ENCODE peak calls at places on chromosomes 6 and 20, in six cellular contexts. One of them, this sample, is unnamed.

GRCh38 chr6:162625846-162626540 is 101.6 kb downstream of the PRKN start:
- DNase-seq in OCI-LY7: no peak
- DNase-seq in MM.1S: no peak
- DNase-seq in mammary epithelial cell: no peak
- DNase-seq in GM12878: no peak
- DNase-seq in endothelial cell of umbilical vein: no peak
- DNase-seq in this sample: peak; percentile 16

GRCh38 chr6:79134699-79135474 is 56.8 kb upstream of the PHIP start:
- DNase-seq in OCI-LY7: no peak
- DNase-seq in mammary epithelial cell: peak; percentile 38
- DNase-seq in GM12878: no peak
- DNase-seq in MM.1S: no peak
- DNase-seq in endothelial cell of umbilical vein: no peak
- DNase-seq in this sample: no peak

GRCh38 chr6:24403501-24403824 is 727 bp downstream of the MRS2 start:
- DNase-seq in mammary epithelial cell: peak; percentile 4
- DNase-seq in MM.1S: no peak
- DNase-seq in GM12878: no peak
- DNase-seq in endothelial cell of umbilical vein: no peak
- DNase-seq in OCI-LY7: no peak
- DNase-seq in this sample: no peak

GRCh38 chr6:45574013-45574412 is 196.3 kb upstream of the SUPT3H start:
- DNase-seq in OCI-LY7: no peak
- DNase-seq in MM.1S: no peak
- DNase-seq in mammary epithelial cell: no peak
- DNase-seq in GM12878: no peak
- DNase-seq in endothelial cell of umbilical vein: no peak
- DNase-seq in this sample: no peak

GRCh38 chr20:33709398-33709797 is 10.7 kb downstream of the PXMP4 start:
- DNase-seq in GM12878: no peak
- DNase-seq in OCI-LY7: no peak
- DNase-seq in MM.1S: no peak
- DNase-seq in mammary epithelial cell: no peak
- DNase-seq in endothelial cell of umbilical vein: no peak
- DNase-seq in this sample: no peak

GRCh38 chr20:3077618-3078134 is 6.3 kb downstream of the OXT start:
- DNase-seq in GM12878: no peak
- DNase-seq in mammary epithelial cell: peak; percentile 69
- DNase-seq in OCI-LY7: no peak
- DNase-seq in MM.1S: no peak
- DNase-seq in endothelial cell of umbilical vein: no peak
- DNase-seq in this sample: no peak

GRCh38 chr6:71391126-71391525 is 102.5 kb downstream of the OGFRL1 start:
- DNase-seq in mammary epithelial cell: no peak
- DNase-seq in MM.1S: no peak
- DNase-seq in endothelial cell of umbilical vein: no peak
- DNase-seq in OCI-LY7: no peak
- DNase-seq in GM12878: no peak
- DNase-seq in this sample: no peak

GRCh38 chr6:164108869-164109769 is 694.6 kb downstream of the QKI start:
- DNase-seq in mammary epithelial cell: no peak
- DNase-seq in GM12878: no peak
- DNase-seq in OCI-LY7: no peak
- DNase-seq in endothelial cell of umbilical vein: peak; percentile 17
- DNase-seq in MM.1S: no peak
- DNase-seq in this sample: peak; percentile 75

GRCh38 chr20:57392512-57393271 is 1.5 kb downstream of the RBM38 start:
- DNase-seq in mammary epithelial cell: no peak
- DNase-seq in GM12878: no peak
- DNase-seq in OCI-LY7: peak; percentile 67
- DNase-seq in endothelial cell of umbilical vein: no peak
- DNase-seq in MM.1S: peak; percentile 90
- DNase-seq in this sample: no peak

GRCh38 chr6:137043710-137044365 is 927 bp downstream of the IL20RA start:
- DNase-seq in GM12878: no peak
- DNase-seq in MM.1S: peak; percentile 39
- DNase-seq in endothelial cell of umbilical vein: peak; percentile 39
- DNase-seq in mammary epithelial cell: peak; percentile 28
- DNase-seq in OCI-LY7: no peak
- DNase-seq in this sample: peak; percentile 48

GRCh38 chr6:87261534-87261933 is 60.9 kb upstream of the SMIM8 start:
- DNase-seq in endothelial cell of umbilical vein: no peak
- DNase-seq in GM12878: no peak
- DNase-seq in mammary epithelial cell: no peak
- DNase-seq in OCI-LY7: no peak
- DNase-seq in MM.1S: no peak
- DNase-seq in this sample: no peak

GRCh38 chr6:2743280-2744205 is 7.2 kb downstream of the MYLK4 start:
- DNase-seq in OCI-LY7: no peak
- DNase-seq in endothelial cell of umbilical vein: no peak
- DNase-seq in MM.1S: no peak
- DNase-seq in mammary epithelial cell: no peak
- DNase-seq in GM12878: no peak
- DNase-seq in this sample: no peak

GRCh38 chr20:44054849-44055248 is 132.1 kb downstream of the JPH2 start:
- DNase-seq in mammary epithelial cell: no peak
- DNase-seq in OCI-LY7: no peak
- DNase-seq in GM12878: no peak
- DNase-seq in endothelial cell of umbilical vein: no peak
- DNase-seq in MM.1S: no peak
- DNase-seq in this sample: no peak

GRCh38 chr6:169324661-169325459 is 71.2 kb upstream of the THBS2 start:
- DNase-seq in MM.1S: no peak
- DNase-seq in endothelial cell of umbilical vein: no peak
- DNase-seq in OCI-LY7: no peak
- DNase-seq in mammary epithelial cell: no peak
- DNase-seq in GM12878: no peak
- DNase-seq in this sample: no peak

GRCh38 chr20:9508240-9508661 is 6.1 kb upstream of the LAMP5 start:
- DNase-seq in mammary epithelial cell: no peak
- DNase-seq in GM12878: no peak
- DNase-seq in endothelial cell of umbilical vein: no peak
- DNase-seq in MM.1S: no peak
- DNase-seq in OCI-LY7: no peak
- DNase-seq in this sample: no peak

GRCh38 chr6:33091957-33092356 is 16.2 kb downstream of the HLA-DPB1 start:
- DNase-seq in GM12878: no peak
- DNase-seq in endothelial cell of umbilical vein: no peak
- DNase-seq in MM.1S: peak; percentile 46
- DNase-seq in OCI-LY7: peak; percentile 70
- DNase-seq in mammary epithelial cell: no peak
- DNase-seq in this sample: no peak

GRCh38 chr6:36418558-36418957 is 24.1 kb downstream of the PXT1 start:
- DNase-seq in endothelial cell of umbilical vein: no peak
- DNase-seq in mammary epithelial cell: peak; percentile 47
- DNase-seq in GM12878: no peak
- DNase-seq in MM.1S: no peak
- DNase-seq in OCI-LY7: no peak
- DNase-seq in this sample: no peak

GRCh38 chr6:132491881-132492280 is 21.0 kb downstream of the STX7 start:
- DNase-seq in endothelial cell of umbilical vein: no peak
- DNase-seq in MM.1S: no peak
- DNase-seq in OCI-LY7: no peak
- DNase-seq in mammary epithelial cell: no peak
- DNase-seq in GM12878: no peak
- DNase-seq in this sample: no peak

GRCh38 chr6:109420751-109421150 is 19.7 kb downstream of the PPIL6 start:
- DNase-seq in endothelial cell of umbilical vein: no peak
- DNase-seq in OCI-LY7: no peak
- DNase-seq in GM12878: no peak
- DNase-seq in mammary epithelial cell: peak; percentile 30
- DNase-seq in MM.1S: no peak
- DNase-seq in this sample: no peak

GRCh38 chr6:73747293-73747692 is 51.3 kb downstream of the CD109 start:
- DNase-seq in GM12878: peak; percentile 51
- DNase-seq in MM.1S: peak; percentile 72
- DNase-seq in OCI-LY7: no peak
- DNase-seq in endothelial cell of umbilical vein: no peak
- DNase-seq in mammary epithelial cell: no peak
- DNase-seq in this sample: no peak
- H2AFZ ChIP-seq in GM12878: peak overlapping the region; percentile 66
- H2AFZ ChIP-seq in MM.1S: no peak overlapping the region
- H2AFZ ChIP-seq in OCI-LY7: peak overlapping the region; percentile 41
- H2AFZ ChIP-seq in endothelial cell of umbilical vein: no peak overlapping the region
- H2AFZ ChIP-seq in mammary epithelial cell: no peak overlapping the region
- H2AFZ ChIP-seq in this sample: no peak overlapping the region

DNA sequence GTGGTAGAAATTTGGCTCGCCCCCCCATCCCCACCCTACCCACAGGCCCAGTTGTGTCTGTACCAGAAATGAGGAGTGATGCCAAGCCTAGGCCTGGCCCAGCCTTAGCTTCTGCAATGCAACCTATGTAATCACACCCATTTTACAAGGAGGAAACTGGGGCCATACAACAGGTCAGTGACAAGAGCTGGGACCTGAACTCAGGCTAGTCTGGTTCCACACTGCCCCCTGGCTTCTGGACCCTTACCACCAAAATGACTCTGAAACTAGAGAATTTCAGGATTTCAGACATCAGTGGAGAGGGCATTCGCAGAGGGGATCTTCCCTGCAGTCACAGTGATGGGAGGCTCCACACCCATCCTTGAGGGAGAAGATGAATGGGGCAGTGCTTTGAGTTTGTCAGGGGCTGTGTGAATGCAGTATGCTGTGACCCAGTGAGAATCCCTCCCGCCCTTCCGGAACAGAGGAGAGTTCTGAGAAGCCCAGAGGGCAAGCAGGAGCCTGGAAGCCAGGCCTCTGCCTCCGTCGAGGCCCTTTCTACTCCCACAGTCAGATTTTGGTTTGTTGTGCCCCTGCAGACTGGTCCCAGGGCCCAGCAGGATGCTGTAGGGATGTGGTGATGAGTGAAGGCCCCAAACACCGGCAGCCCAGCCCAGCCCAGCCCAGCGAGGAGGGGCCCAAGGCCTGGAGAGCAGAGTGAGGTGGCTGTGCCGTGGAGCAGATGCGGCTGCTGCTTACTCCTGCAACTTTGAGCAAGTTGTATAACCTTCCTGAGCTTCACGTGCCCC is 48.1 kb upstream of the MYL9 start:
- DNase-seq in mammary epithelial cell: no peak
- DNase-seq in GM12878: no peak
- DNase-seq in OCI-LY7: peak; percentile 31
- DNase-seq in MM.1S: no peak
- DNase-seq in endothelial cell of umbilical vein: peak; percentile 34
- DNase-seq in this sample: no peak
- H3K4me2 ChIP-seq in mammary epithelial cell: peak overlapping the region; percentile 17
- H3K4me2 ChIP-seq in GM12878: no peak overlapping the region
- H3K4me2 ChIP-seq in OCI-LY7: no peak overlapping the region
- H3K4me2 ChIP-seq in MM.1S: peak overlapping the region; percentile 25
- H3K4me2 ChIP-seq in endothelial cell of umbilical vein: no peak overlapping the region
- H3K4me2 ChIP-seq in this sample: peak overlapping the region; percentile 28

GRCh38 chr20:31663524-31663837 is 25.8 kb downstream of the COX4I2 start:
- DNase-seq in mammary epithelial cell: no peak
- DNase-seq in GM12878: no peak
- DNase-seq in endothelial cell of umbilical vein: no peak
- DNase-seq in MM.1S: no peak
- DNase-seq in OCI-LY7: no peak
- DNase-seq in this sample: no peak

GRCh38 chr20:31663838-31664695 is 26.4 kb downstream of the COX4I2 start:
- DNase-seq in mammary epithelial cell: no peak
- DNase-seq in OCI-LY7: no peak
- DNase-seq in GM12878: no peak
- DNase-seq in endothelial cell of umbilical vein: no peak
- DNase-seq in MM.1S: no peak
- DNase-seq in this sample: no peak

GRCh38 chr20:31664696-31665354 is 27.1 kb downstream of the COX4I2 start:
- DNase-seq in mammary epithelial cell: no peak
- DNase-seq in MM.1S: no peak
- DNase-seq in OCI-LY7: no peak
- DNase-seq in GM12878: no peak
- DNase-seq in endothelial cell of umbilical vein: no peak
- DNase-seq in this sample: no peak

GRCh38 chr20:31661625-31662371 is 24.1 kb downstream of the COX4I2 start:
- DNase-seq in OCI-LY7: peak; percentile 83
- DNase-seq in GM12878: no peak
- DNase-seq in MM.1S: peak; percentile 73
- DNase-seq in mammary epithelial cell: peak; percentile 62
- DNase-seq in endothelial cell of umbilical vein: peak; percentile 75
- DNase-seq in this sample: peak; percentile 70

GRCh38 chr20:31662372-31662854 is 24.7 kb downstream of the COX4I2 start:
- DNase-seq in MM.1S: no peak
- DNase-seq in GM12878: no peak
- DNase-seq in endothelial cell of umbilical vein: peak; percentile 28
- DNase-seq in mammary epithelial cell: no peak
- DNase-seq in OCI-LY7: no peak
- DNase-seq in this sample: no peak
- H2AFZ ChIP-seq in MM.1S: no peak overlapping the region
- H2AFZ ChIP-seq in GM12878: no peak overlapping the region
- H2AFZ ChIP-seq in endothelial cell of umbilical vein: no peak overlapping the region
- H2AFZ ChIP-seq in mammary epithelial cell: no peak overlapping the region
- H2AFZ ChIP-seq in OCI-LY7: no peak overlapping the region
- H2AFZ ChIP-seq in this sample: no peak overlapping the region

GRCh38 chr20:53801609-53802370 is 208.2 kb upstream of the ZNF217 start:
- DNase-seq in mammary epithelial cell: no peak
- DNase-seq in GM12878: no peak
- DNase-seq in endothelial cell of umbilical vein: no peak
- DNase-seq in OCI-LY7: no peak
- DNase-seq in MM.1S: no peak
- DNase-seq in this sample: no peak

GRCh38 chr20:53803492-53804155 is 210.0 kb upstream of the ZNF217 start:
- DNase-seq in OCI-LY7: no peak
- DNase-seq in MM.1S: no peak
- DNase-seq in endothelial cell of umbilical vein: no peak
- DNase-seq in mammary epithelial cell: no peak
- DNase-seq in GM12878: no peak
- DNase-seq in this sample: no peak

GRCh38 chr20:53800418-53800817 is 206.8 kb upstream of the ZNF217 start:
- DNase-seq in MM.1S: no peak
- DNase-seq in mammary epithelial cell: no peak
- DNase-seq in GM12878: no peak
- DNase-seq in OCI-LY7: no peak
- DNase-seq in endothelial cell of umbilical vein: no peak
- DNase-seq in this sample: no peak

GRCh38 chr20:53797085-53797484 is 203.4 kb upstream of the ZNF217 start:
- DNase-seq in OCI-LY7: no peak
- DNase-seq in GM12878: no peak
- DNase-seq in endothelial cell of umbilical vein: no peak
- DNase-seq in mammary epithelial cell: no peak
- DNase-seq in MM.1S: no peak
- DNase-seq in this sample: no peak

DNA sequence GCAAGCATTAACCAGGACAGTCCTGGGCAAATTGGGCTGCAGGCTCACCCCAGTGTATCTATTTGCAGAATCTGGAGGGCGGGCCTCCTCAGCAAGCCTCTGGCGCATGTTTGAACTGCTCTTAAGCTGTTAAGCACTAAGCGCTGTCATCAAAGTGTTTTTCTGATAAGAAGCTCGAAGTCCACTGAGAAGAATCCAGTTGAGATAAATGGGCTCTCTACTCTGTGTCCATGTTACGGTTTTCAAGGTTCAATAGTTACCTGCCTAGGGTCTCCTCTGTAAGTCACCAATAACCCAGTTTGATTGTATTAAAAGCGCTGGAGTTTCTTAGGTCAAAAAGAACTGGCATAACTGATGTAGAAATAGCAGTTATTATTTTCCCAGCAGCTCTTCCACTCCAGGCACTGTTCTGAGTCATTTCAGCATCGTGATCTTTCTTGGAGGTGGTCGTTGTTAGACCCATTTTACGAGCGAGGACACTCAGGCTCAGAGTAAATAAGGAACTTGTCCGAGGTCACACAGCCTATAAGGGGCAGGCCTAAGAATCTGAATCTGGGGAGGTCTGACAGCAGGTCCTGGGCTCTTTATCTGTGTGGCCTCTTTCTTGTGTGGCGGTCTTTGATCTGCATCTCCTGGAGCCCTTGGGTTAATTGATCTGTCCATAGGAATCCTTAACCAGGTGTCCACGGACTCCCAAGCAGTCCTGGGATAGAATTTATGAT is 207.4 kb upstream of the ZNF217 start:
- DNase-seq in endothelial cell of umbilical vein: no peak
- DNase-seq in GM12878: no peak
- DNase-seq in OCI-LY7: no peak
- DNase-seq in mammary epithelial cell: no peak
- DNase-seq in MM.1S: no peak
- DNase-seq in this sample: no peak
- H3K4me2 ChIP-seq in endothelial cell of umbilical vein: no peak overlapping the region
- H3K4me2 ChIP-seq in GM12878: no peak overlapping the region
- H3K4me2 ChIP-seq in OCI-LY7: no peak overlapping the region
- H3K4me2 ChIP-seq in mammary epithelial cell: no peak overlapping the region
- H3K4me2 ChIP-seq in MM.1S: no peak overlapping the region
- H3K4me2 ChIP-seq in this sample: no peak overlapping the region